ENCODE peak calls at places on chromosome 4, in nine cellular contexts. F, I, W, U, N, K, X, C and V are unnamed samples.

GRCh38 chr4:79073471-79073870 is 134.2 kb upstream of the PAQR3 start:
- DNase-seq in F (no peak), I (no peak), W (no peak), U (no peak), N (no peak), K (no peak), X (no peak), C (no peak), V (no peak)

GRCh38 chr4:87843936-87844335 is 11.2 kb downstream of the MEPE start:
- DNase-seq in F (peak), I (peak), W (peak), U (peak), N (no peak), K (no peak), X (no peak), C (no peak), V (no peak)

GRCh38 chr4:102169345-102169744 is 175.9 kb downstream of the SLC39A8 start:
- DNase-seq in F (no peak), I (peak), W (no peak), U (peak), N (no peak), K (no peak), X (no peak), C (no peak), V (no peak)

GRCh38 chr4:123939621-123940020 is 543.0 kb downstream of the SPRY1 start:
- DNase-seq in F (peak), I (peak), W (peak), U (peak), N (no peak), K (no peak), X (no peak), C (peak), V (no peak)

GRCh38 chr4:8641931-8642650 is 49.5 kb downstream of the CPZ start:
- DNase-seq in F (no peak), I (no peak), W (no peak), U (no peak), N (peak), K (no peak), X (no peak), C (no peak), V (no peak)

GRCh38 chr4:86453044-86453501 is 93.2 kb upstream of the MAPK10 start:
- DNase-seq in F (peak), I (peak), W (no peak), U (peak), N (no peak), K (no peak), X (no peak), C (peak), V (no peak)

GRCh38 chr4:108114503-108114902 is 54.2 kb downstream of the LEF1 start:
- DNase-seq in F (no peak), I (no peak), W (no peak), U (no peak), N (no peak), K (no peak), X (no peak), C (no peak), V (no peak)

GRCh38 chr4:8888856-8889255 is 17.2 kb upstream of the HMX1 start:
- DNase-seq in F (no peak), I (no peak), W (no peak), U (no peak), N (no peak), K (no peak), X (no peak), C (no peak), V (no peak)

GRCh38 chr4:1376841-1377605 is 29.2 kb downstream of the NKX1-1 start:
- DNase-seq in F (no peak), I (no peak), W (no peak), U (no peak), N (no peak), K (no peak), X (no peak), C (no peak), V (no peak)

GRCh38 chr4:128924951-128925350 is 115.5 kb downstream of the JADE1 start:
- DNase-seq in F (peak), I (peak), W (peak), U (peak), N (no peak), K (no peak), X (no peak), C (no peak), V (no peak)

GRCh38 chr4:155179216-155179615 is 29.2 kb upstream of the NPY2R start:
- DNase-seq in F (peak), I (peak), W (peak), U (peak), N (no peak), K (no peak), X (no peak), C (no peak), V (no peak)

GRCh38 chr4:56733352-56733751 is 52.3 kb upstream of the HOPX start:
- DNase-seq in F (no peak), I (no peak), W (no peak), U (no peak), N (no peak), K (no peak), X (no peak), C (no peak), V (no peak)

GRCh38 chr4:82284475-82284857 is 89.3 kb downstream of the HNRNPD start:
- DNase-seq in F (no peak), I (no peak), W (no peak), U (no peak), N (no peak), K (no peak), X (no peak), C (no peak), V (no peak)

GRCh38 chr4:15202481-15202880 is 200.2 kb downstream of the CPEB2 start:
- DNase-seq in F (no peak), I (peak), W (no peak), U (no peak), N (no peak), K (no peak), X (no peak), C (no peak), V (no peak)

GRCh38 chr4:70183168-70183939 is 12.2 kb upstream of the ODAM start:
- DNase-seq in F (peak), I (peak), W (peak), U (peak), N (no peak), K (no peak), X (no peak), C (peak), V (no peak)

GRCh38 chr4:61199869-61200194 is 294 bp upstream of the ADGRL3 start:
- DNase-seq in F (no peak), I (no peak), W (no peak), U (no peak), N (no peak), K (no peak), X (no peak), C (no peak), V (no peak)

GRCh38 chr4:122783301-122784215 is 43.1 kb upstream of the FGF2 start:
- DNase-seq in F (peak), I (peak), W (peak), U (peak), N (peak), K (no peak), X (no peak), C (peak), V (no peak)

GRCh38 chr4:111697176-111697962 is 447.9 kb upstream of the FAM241A start:
- DNase-seq in F (no peak), I (no peak), W (no peak), U (no peak), N (no peak), K (no peak), X (no peak), C (no peak), V (no peak)